ENCODE peak calls at places on chromosomes 2 and 18, in ten cellular contexts. L is tibial nerve, K is SK-N-SH, Y is H1, A is NB4, V is WERI-Rb-1, Q is thyroid gland, H is mammary epithelial cell, W is PC-9, S is GM13977. E is an unnamed sample.

GRCh38 chr2:235595420-235596010 is 101.7 kb downstream of the AGAP1 start:
- DNase-seq in L (peak), K (peak), Y (peak), A (peak), V (peak), Q (peak), H (peak), W (peak), S (peak), E (peak)

GRCh38 chr2:164523726-164524125 is 97.6 kb downstream of the GRB14 start:
- DNase-seq in L (no peak), K (no peak), Y (no peak), A (no peak), V (no peak), Q (no peak), H (no peak), W (no peak), S (no peak), E (no peak)

GRCh38 chr2:105926960-105927678 is 182.4 kb downstream of the NCK2 start:
- DNase-seq in L (no peak), K (no peak), Y (no peak), A (no peak), V (no peak), Q (peak), H (no peak), W (no peak), S (no peak), E (no peak)

GRCh38 chr2:239239607-239240479 is 161.0 kb downstream of the HDAC4 start:
- DNase-seq in L (no peak), K (peak), Y (no peak), A (no peak), V (peak), Q (no peak), H (no peak), W (no peak), S (no peak), E (no peak)

GRCh38 chr2:67938053-67938452 is 124.8 kb downstream of the C1D start:
- DNase-seq in L (no peak), K (no peak), Y (no peak), A (no peak), V (no peak), Q (no peak), H (peak), W (no peak), S (no peak), E (no peak)

GRCh38 chr18:27599202-27599829 is 414.2 kb upstream of the CHST9 start:
- DNase-seq in L (no peak), K (peak), Y (no peak), A (peak), V (peak), Q (peak), H (peak), W (no peak), S (peak), E (peak)

GRCh38 chr2:223104336-223104735 is 52.3 kb downstream of the KCNE4 start:
- DNase-seq in L (no peak), K (no peak), Y (no peak), A (peak), V (no peak), Q (no peak), H (no peak), W (no peak), S (no peak), E (no peak)

GRCh38 chr2:46704593-46704992 is 211.0 kb downstream of the MCFD2 start:
- DNase-seq in L (no peak), K (no peak), Y (peak), A (no peak), V (no peak), Q (no peak), H (no peak), W (no peak), S (no peak), E (no peak)

GRCh38 chr2:77567723-77568122 is 45.5 kb upstream of the LRRTM4 start:
- DNase-seq in L (no peak), K (no peak), Y (no peak), A (no peak), V (no peak), Q (no peak), H (no peak), W (no peak), S (no peak), E (no peak)

GRCh38 chr18:51890762-51891161 is 449.2 kb upstream of the DCC start:
- DNase-seq in L (no peak), K (no peak), Y (no peak), A (no peak), V (no peak), Q (no peak), H (peak), W (peak), S (no peak), E (no peak)

GRCh38 chr2:48249631-48250473 is 280.1 kb upstream of the STON1 start:
- DNase-seq in L (no peak), K (no peak), Y (no peak), A (peak), V (peak), Q (no peak), H (peak), W (no peak), S (no peak), E (no peak)

GRCh38 chr2:127089466-127090235 is 17.3 kb downstream of the BIN1 start:
- DNase-seq in L (no peak), K (no peak), Y (no peak), A (peak), V (no peak), Q (peak), H (no peak), W (no peak), S (no peak), E (no peak)

GRCh38 chr18:44246001-44246400 is 434.7 kb upstream of the SETBP1 start:
- DNase-seq in L (no peak), K (no peak), Y (no peak), A (peak), V (no peak), Q (no peak), H (no peak), W (no peak), S (no peak), E (no peak)

GRCh38 chr2:31140151-31140550 is 1.9 kb upstream of the GALNT14 start:
- DNase-seq in L (no peak), K (no peak), Y (no peak), A (no peak), V (peak), Q (no peak), H (no peak), W (no peak), S (no peak), E (no peak)

GRCh38 chr2:8086796-8087479 is 594.9 kb upstream of the ID2 start:
- DNase-seq in L (no peak), K (no peak), Y (no peak), A (peak), V (no peak), Q (no peak), H (peak), W (no peak), S (no peak), E (no peak)

GRCh38 chr2:8803658-8804379 is 33.6 kb downstream of the KIDINS220 start:
- DNase-seq in L (no peak), K (no peak), Y (no peak), A (peak), V (no peak), Q (no peak), H (peak), W (peak), S (peak), E (peak)

GRCh38 chr2:12202702-12203101 is 456.3 kb downstream of the LPIN1 start:
- DNase-seq in L (no peak), K (no peak), Y (no peak), A (no peak), V (no peak), Q (no peak), H (no peak), W (no peak), S (no peak), E (no peak)

GRCh38 chr2:16121231-16121985 is 181.1 kb downstream of the MYCN start:
- DNase-seq in L (no peak), K (no peak), Y (no peak), A (no peak), V (no peak), Q (no peak), H (no peak), W (no peak), S (no peak), E (no peak)

GRCh38 chr18:3037423-3037915 is 24.5 kb upstream of the LPIN2 start:
- DNase-seq in L (no peak), K (no peak), Y (no peak), A (peak), V (no peak), Q (no peak), H (peak), W (peak), S (peak), E (peak)

GRCh38 chr2:46294185-46294836 is 2.9 kb upstream of the EPAS1 start:
- DNase-seq in L (no peak), K (peak), Y (no peak), A (peak), V (peak), Q (peak), H (no peak), W (peak), S (peak), E (peak)

DNA sequence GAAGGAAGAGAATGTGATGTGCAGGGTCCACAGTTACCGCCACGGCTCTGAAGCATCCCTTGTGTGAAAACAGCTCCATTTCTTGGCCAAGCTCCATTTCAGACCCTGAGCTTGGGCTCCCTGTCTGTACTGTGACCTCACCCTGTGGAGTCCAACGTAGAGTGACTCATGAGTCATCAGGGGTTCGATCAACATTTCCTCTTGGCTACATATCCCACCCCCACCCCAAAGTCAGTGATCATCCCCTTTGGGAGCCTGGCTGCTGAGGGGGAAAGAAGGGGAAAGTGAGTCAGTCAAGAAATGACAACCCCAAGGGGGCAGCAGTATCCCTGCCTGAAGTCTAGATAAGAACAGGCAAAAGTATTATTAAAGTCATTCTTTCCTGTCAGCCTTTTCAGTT is 62.2 kb downstream of the PAPOLG start:
- DNase-seq in L (no peak), K (no peak), Y (no peak), A (peak), V (no peak), Q (no peak), H (no peak), W (no peak), S (no peak), E (no peak)
- TF ChIP-seq CTCF in L (no peak), K (peak), Y (peak), A (peak), V (peak), Q (no peak), H (peak), W (peak), S (peak), E (no peak)

DNA sequence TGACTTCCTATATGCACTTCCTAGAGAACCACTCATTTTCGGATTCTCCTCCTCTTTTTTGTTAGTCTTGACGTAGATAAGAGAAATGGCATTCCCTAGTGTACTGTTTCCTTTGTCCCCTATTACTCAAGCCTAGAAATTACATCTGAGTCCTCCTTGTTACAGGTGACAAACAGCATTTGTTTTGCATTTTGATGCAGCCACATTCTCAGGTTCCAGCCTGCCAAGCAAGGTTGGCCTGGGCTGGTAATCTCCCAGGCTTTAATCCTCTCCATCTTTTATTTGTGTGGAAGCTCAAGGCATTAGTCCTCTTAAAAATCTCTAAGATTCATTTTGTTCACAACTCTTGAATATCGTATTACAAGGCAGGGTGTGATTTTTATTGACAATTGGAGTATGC is 318.0 kb upstream of the NRP2 start:
- DNase-seq in L (no peak), K (no peak), Y (no peak), A (no peak), V (peak), Q (no peak), H (no peak), W (no peak), S (no peak), E (no peak)
- TF ChIP-seq CTCF in L (no peak), K (no peak), Y (no peak), A (no peak), V (no peak), Q (no peak), H (no peak), W (no peak), S (no peak), E (no peak)

GRCh38 chr2:10864888-10865551 is 46.7 kb upstream of the KCNF1 start:
- DNase-seq in L (no peak), K (no peak), Y (no peak), A (no peak), V (no peak), Q (no peak), H (no peak), W (no peak), S (peak), E (peak)
- TF ChIP-seq CTCF in L (no peak), K (peak), Y (no peak), A (no peak), V (peak), Q (peak), H (peak), W (peak), S (no peak), E (peak)

GRCh38 chr2:64398730-64399129 is 55.2 kb upstream of the LGALSL start:
- DNase-seq in L (no peak), K (no peak), Y (no peak), A (no peak), V (no peak), Q (no peak), H (no peak), W (no peak), S (no peak), E (no peak)
- TF ChIP-seq CTCF in L (no peak), K (no peak), Y (no peak), A (no peak), V (no peak), Q (no peak), H (no peak), W (no peak), S (no peak), E (no peak)

E was measured in GM13976.